ENCODE peak calls at places on chromosomes 13 and 19, in four cellular contexts. One of them, this sample, is unnamed.

GRCh38 chr13:76708138-76708537 is 178.1 kb downstream of the KCTD12 start:
- DNase-seq in GM12878: no peak
- DNase-seq in GM12891: no peak
- DNase-seq in HL-60: no peak
- DNase-seq in this sample: no peak

GRCh38 chr13:106284358-106284757 is 251.1 kb downstream of the EFNB2 start:
- DNase-seq in GM12878: no peak
- DNase-seq in GM12891: no peak
- DNase-seq in HL-60: no peak
- DNase-seq in this sample: no peak

GRCh38 chr13:45621950-45622349 is 6.4 kb upstream of the ERICH6B start:
- DNase-seq in GM12878: no peak
- DNase-seq in GM12891: no peak
- DNase-seq in HL-60: no peak
- DNase-seq in this sample: no peak

GRCh38 chr19:10122066-10122465 is 2.4 kb upstream of the EIF3G start:
- DNase-seq in GM12878: no peak
- DNase-seq in GM12891: no peak
- DNase-seq in HL-60: no peak
- DNase-seq in this sample: no peak

GRCh38 chr13:112616586-112617381 is 28.8 kb upstream of the TUBGCP3 start:
- DNase-seq in GM12878: no peak
- DNase-seq in GM12891: peak
- DNase-seq in HL-60: peak
- DNase-seq in this sample: peak

GRCh38 chr13:48412881-48413351 is at the start of gene LPAR6:
- DNase-seq in GM12878: no peak
- DNase-seq in GM12891: no peak
- DNase-seq in HL-60: no peak
- DNase-seq in this sample: no peak

GRCh38 chr13:94312511-94313191 is 166.8 kb downstream of the DCT start:
- DNase-seq in GM12878: peak
- DNase-seq in GM12891: no peak
- DNase-seq in HL-60: no peak
- DNase-seq in this sample: no peak

GRCh38 chr19:18433039-18433691 is 4.8 kb downstream of the ISYNA1 start:
- DNase-seq in GM12878: no peak
- DNase-seq in GM12891: no peak
- DNase-seq in HL-60: no peak
- DNase-seq in this sample: peak

GRCh38 chr13:108785844-108786243 is 156.4 kb downstream of the MYO16 start:
- DNase-seq in GM12878: no peak
- DNase-seq in GM12891: no peak
- DNase-seq in HL-60: no peak
- DNase-seq in this sample: no peak

GRCh38 chr13:26837102-26837501 is 76.5 kb upstream of the GPR12 start:
- DNase-seq in GM12878: no peak
- DNase-seq in GM12891: no peak
- DNase-seq in HL-60: no peak
- DNase-seq in this sample: no peak

GRCh38 chr19:4988770-4989251 is 19.9 kb downstream of the KDM4B start:
- DNase-seq in GM12878: no peak
- DNase-seq in GM12891: no peak
- DNase-seq in HL-60: no peak
- DNase-seq in this sample: no peak

GRCh38 chr13:100305398-100305797 is 216.5 kb downstream of the PCCA start:
- DNase-seq in GM12878: no peak
- DNase-seq in GM12891: no peak
- DNase-seq in HL-60: no peak
- DNase-seq in this sample: no peak

GRCh38 chr13:111393221-111393790 is 72.9 kb downstream of the TEX29 start:
- DNase-seq in GM12878: no peak
- DNase-seq in GM12891: no peak
- DNase-seq in HL-60: no peak
- DNase-seq in this sample: no peak

GRCh38 chr13:100659578-100659977 is 15.0 kb downstream of the TMTC4 start:
- DNase-seq in GM12878: no peak
- DNase-seq in GM12891: no peak
- DNase-seq in HL-60: no peak
- DNase-seq in this sample: no peak

GRCh38 chr13:52665325-52665724 is 12.7 kb downstream of the SUGT1 start:
- DNase-seq in GM12878: no peak
- DNase-seq in GM12891: no peak
- DNase-seq in HL-60: no peak
- DNase-seq in this sample: no peak

GRCh38 chr13:32537580-32538233 is 888 bp downstream of the N4BP2L2 start:
- DNase-seq in GM12878: no peak
- DNase-seq in GM12891: no peak
- DNase-seq in HL-60: peak
- DNase-seq in this sample: peak

GRCh38 chr13:98265669-98266551 is 88.8 kb upstream of the RNF113B start:
- DNase-seq in GM12878: no peak
- DNase-seq in GM12891: no peak
- DNase-seq in HL-60: no peak
- DNase-seq in this sample: no peak

GRCh38 chr13:29749401-29750177 is 100.8 kb downstream of the UBL3 start:
- DNase-seq in GM12878: no peak
- DNase-seq in GM12891: no peak
- DNase-seq in HL-60: no peak
- DNase-seq in this sample: no peak

GRCh38 chr13:51444922-51445321 is 7.9 kb downstream of the INTS6 start:
- DNase-seq in GM12878: no peak
- DNase-seq in GM12891: no peak
- DNase-seq in HL-60: no peak
- DNase-seq in this sample: no peak

GRCh38 chr19:4304509-4305252 is at the start of gene FSD1:
- DNase-seq in GM12878: no peak
- DNase-seq in GM12891: peak
- DNase-seq in HL-60: no peak
- DNase-seq in this sample: peak

GRCh38 chr19:39141929-39142328 is 16.3 kb downstream of the PAK4 start:
- DNase-seq in GM12878: no peak
- DNase-seq in GM12891: no peak
- DNase-seq in HL-60: no peak
- DNase-seq in this sample: no peak

GRCh38 chr13:98385591-98385990 is 191.3 kb downstream of the STK24 start:
- DNase-seq in GM12878: no peak
- DNase-seq in GM12891: no peak
- DNase-seq in HL-60: no peak
- DNase-seq in this sample: no peak

GRCh38 chr19:33191501-33191900 is 2.6 kb upstream of the LRP3 start:
- DNase-seq in GM12878: no peak
- DNase-seq in GM12891: no peak
- DNase-seq in HL-60: no peak
- DNase-seq in this sample: no peak

GRCh38 chr19:33189453-33189852 is 4.7 kb upstream of the LRP3 start:
- DNase-seq in GM12878: no peak
- DNase-seq in GM12891: no peak
- DNase-seq in HL-60: no peak
- DNase-seq in this sample: no peak

GRCh38 chr19:33192010-33192409 is 2.1 kb upstream of the LRP3 start:
- DNase-seq in GM12878: no peak
- DNase-seq in GM12891: no peak
- DNase-seq in HL-60: no peak
- DNase-seq in this sample: no peak

GRCh38 chr19:33186835-33187540 is 7.1 kb upstream of the LRP3 start:
- DNase-seq in GM12878: no peak
- DNase-seq in GM12891: no peak
- DNase-seq in HL-60: peak
- DNase-seq in this sample: no peak

DNA sequence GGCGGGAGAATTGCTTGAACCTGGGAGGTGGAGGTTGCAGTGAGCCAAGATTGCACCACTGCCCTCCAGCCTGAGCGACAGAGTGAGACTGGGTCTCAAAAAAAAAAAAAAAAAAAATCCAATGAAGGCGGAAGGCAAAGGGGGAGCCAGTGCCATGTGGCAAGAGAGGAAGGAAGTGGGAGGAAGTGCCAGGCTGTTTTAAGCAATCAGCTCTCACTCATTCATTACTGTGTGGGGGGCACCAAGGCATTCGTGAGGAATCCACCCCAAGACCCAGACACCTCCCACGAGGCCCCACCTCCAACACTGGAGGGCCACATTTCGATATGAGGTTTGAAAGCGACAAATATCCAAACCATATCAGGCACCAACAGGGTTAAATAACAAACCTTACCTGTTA is 7.7 kb upstream of the LRP3 start:
- DNase-seq in GM12878: no peak
- DNase-seq in GM12891: no peak
- DNase-seq in HL-60: peak
- DNase-seq in this sample: no peak
- TF ChIP-seq SPI1 in GM12878: no peak
- TF ChIP-seq SPI1 in GM12891: no peak
- TF ChIP-seq SPI1 in HL-60: peak
- TF ChIP-seq SPI1 in this sample: no peak

GRCh38 chr19:48501446-48501960 is 10.1 kb downstream of the LMTK3 start:
- DNase-seq in GM12878: peak
- DNase-seq in GM12891: no peak
- DNase-seq in HL-60: peak
- DNase-seq in this sample: peak

GRCh38 chr19:48500830-48501445 is 10.7 kb downstream of the LMTK3 start:
- DNase-seq in GM12878: no peak
- DNase-seq in GM12891: no peak
- DNase-seq in HL-60: no peak
- DNase-seq in this sample: no peak

GRCh38 chr19:48499352-48500090 is 12.1 kb downstream of the LMTK3 start:
- DNase-seq in GM12878: no peak
- DNase-seq in GM12891: no peak
- DNase-seq in HL-60: no peak
- DNase-seq in this sample: no peak

GRCh38 chr19:48502720-48503018 is 9.0 kb downstream of the LMTK3 start:
- DNase-seq in GM12878: no peak
- DNase-seq in GM12891: no peak
- DNase-seq in HL-60: no peak
- DNase-seq in this sample: no peak

DNA sequence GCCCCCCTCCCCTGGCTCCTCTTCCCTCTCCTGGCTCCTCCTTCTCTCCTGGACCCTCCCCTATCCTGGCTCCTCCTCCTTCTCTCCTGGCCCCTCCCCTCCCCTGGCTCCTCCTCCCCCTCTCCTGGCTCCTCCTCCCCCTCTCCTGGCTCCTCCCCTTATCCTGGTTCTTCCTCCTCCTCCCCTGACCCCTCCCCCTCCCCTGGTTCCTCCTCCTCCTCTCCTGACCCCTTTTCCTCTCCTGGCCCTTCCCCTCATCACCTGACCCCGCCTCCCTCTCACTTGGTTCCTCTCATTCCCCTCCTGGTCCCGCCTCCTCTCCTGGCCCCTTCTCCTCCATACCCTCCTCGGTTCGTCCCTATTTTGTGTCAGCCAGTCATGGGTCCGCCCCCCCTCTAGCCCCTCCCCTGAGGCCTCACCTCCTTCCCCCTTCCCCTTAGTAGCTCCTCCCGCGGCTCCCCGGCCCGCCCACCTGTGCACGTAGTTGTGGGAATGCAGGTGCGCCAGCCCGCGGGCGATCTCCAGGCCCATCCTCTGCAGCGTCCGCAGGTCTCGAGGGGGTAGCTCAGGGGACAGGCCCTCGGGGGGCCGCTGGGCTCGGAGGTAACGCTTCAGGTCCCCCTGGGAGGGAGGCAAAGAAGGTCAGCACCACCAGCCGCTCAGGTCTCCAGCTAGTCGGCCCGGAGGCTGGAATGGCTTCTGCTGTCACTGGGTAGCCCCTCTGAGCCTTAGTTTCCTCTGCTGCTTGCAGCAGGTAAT is 9.5 kb downstream of the LMTK3 start:
- DNase-seq in GM12878: peak
- DNase-seq in GM12891: no peak
- DNase-seq in HL-60: peak
- DNase-seq in this sample: peak
- TF ChIP-seq SPI1 in GM12878: no peak
- TF ChIP-seq SPI1 in GM12891: no peak
- TF ChIP-seq SPI1 in HL-60: no peak
- TF ChIP-seq SPI1 in this sample: no peak

DNA sequence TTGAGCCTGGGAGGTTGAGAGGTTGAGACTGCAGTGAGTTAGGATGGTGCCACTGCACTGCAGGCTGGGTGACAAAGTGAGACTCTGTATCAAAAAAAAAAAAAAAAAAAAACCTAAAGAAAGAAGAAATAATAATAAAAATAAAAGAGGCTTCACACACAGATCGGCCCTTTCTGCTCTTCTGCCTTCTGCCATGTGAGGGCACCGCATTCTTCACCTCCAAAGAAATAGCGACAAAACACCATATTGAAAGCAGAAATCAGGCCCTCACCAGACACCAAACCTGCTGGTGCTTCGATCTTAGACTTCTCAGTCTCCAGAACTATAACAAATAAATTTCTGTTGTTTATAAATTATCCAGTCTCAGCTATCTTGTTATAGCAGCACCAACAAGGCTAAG is 3.0 kb downstream of the ZNF649 start:
- DNase-seq in GM12878: no peak
- DNase-seq in GM12891: no peak
- DNase-seq in HL-60: no peak
- DNase-seq in this sample: no peak
- TF ChIP-seq SPI1 in GM12878: no peak
- TF ChIP-seq SPI1 in GM12891: no peak
- TF ChIP-seq SPI1 in HL-60: no peak
- TF ChIP-seq SPI1 in this sample: no peak

GRCh38 chr19:2670217-2670616 is 32.3 kb downstream of the GNG7 start:
- DNase-seq in GM12878: no peak
- DNase-seq in GM12891: no peak
- DNase-seq in HL-60: no peak
- DNase-seq in this sample: no peak
- TF ChIP-seq SPI1 in GM12878: no peak
- TF ChIP-seq SPI1 in GM12891: no peak
- TF ChIP-seq SPI1 in HL-60: no peak
- TF ChIP-seq SPI1 in this sample: no peak

GRCh38 chr19:2478324-2478755 is 2.4 kb downstream of the GADD45B start:
- DNase-seq in GM12878: no peak
- DNase-seq in GM12891: no peak
- DNase-seq in HL-60: peak
- DNase-seq in this sample: no peak
- TF ChIP-seq SPI1 in GM12878: no peak
- TF ChIP-seq SPI1 in GM12891: no peak
- TF ChIP-seq SPI1 in HL-60: no peak
- TF ChIP-seq SPI1 in this sample: no peak

DNA sequence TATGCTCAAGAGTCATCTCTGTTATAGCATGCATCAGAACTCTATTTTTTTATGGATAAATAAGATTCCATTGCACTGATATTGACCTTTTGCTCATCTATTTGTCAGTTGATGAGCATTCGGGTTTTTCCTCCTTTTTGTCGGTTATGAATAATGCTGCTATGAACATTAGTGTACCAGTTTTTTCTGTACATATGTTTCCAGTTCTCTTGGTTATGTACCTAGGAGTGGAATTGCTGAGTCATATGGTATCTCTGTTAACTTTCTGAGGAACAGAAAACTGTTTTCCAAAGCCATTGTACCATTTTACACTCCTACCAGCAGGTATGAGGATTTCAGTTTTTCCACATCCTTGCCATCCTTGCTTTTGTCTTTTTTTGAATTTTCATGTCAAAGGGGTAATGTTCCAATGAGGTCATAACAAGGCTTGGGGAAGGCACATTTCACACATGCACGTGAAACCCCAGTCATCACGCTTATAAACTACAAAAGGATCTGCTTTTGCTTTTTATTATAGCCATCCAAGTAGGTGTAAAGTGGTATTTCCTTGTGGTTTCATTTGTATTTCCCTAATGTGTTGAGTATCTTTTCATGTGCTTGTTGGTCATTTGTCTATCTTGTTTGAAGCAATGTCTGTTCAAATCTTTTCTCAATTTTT is 14.6 kb downstream of the KBTBD7 start:
- DNase-seq in GM12878: no peak
- DNase-seq in GM12891: no peak
- DNase-seq in HL-60: no peak
- DNase-seq in this sample: no peak
- TF ChIP-seq SPI1 in GM12878: no peak
- TF ChIP-seq SPI1 in GM12891: no peak
- TF ChIP-seq SPI1 in HL-60: no peak
- TF ChIP-seq SPI1 in this sample: no peak

This sample was measured in K562.